ENCODE peak calls at places on chromosomes 7 and 10, in five cellular contexts. B is tibial nerve, G is HepG2, Y is stomach, F is GM12878. N is an unnamed sample.

GRCh38 chr10:60382946-60383681 is 6.6 kb downstream of the ANK3 start:
- DNase-seq in B (no peak), G (no peak), Y (no peak), F (no peak), N (no peak)

GRCh38 chr10:109939253-109939961 is 16.1 kb upstream of the XPNPEP1 start:
- DNase-seq in B (no peak), G (no peak), Y (no peak), F (no peak), N (no peak)

GRCh38 chr10:131569851-131570715 is 258.6 kb upstream of the TCERG1L start:
- DNase-seq in B (no peak), G (no peak), Y (peak; percentile 15), F (no peak), N (no peak)

GRCh38 chr10:9635691-9636090 is 1382.0 kb upstream of the CELF2 start:
- DNase-seq in B (no peak), G (no peak), Y (no peak), F (no peak), N (no peak)

GRCh38 chr10:43390791-43391190 is 18.2 kb downstream of the HNRNPF start:
- DNase-seq in B (no peak), G (peak; percentile 42), Y (no peak), F (no peak), N (no peak)

GRCh38 chr10:28217848-28218247 is 85.0 kb downstream of the MPP7 start:
- DNase-seq in B (no peak), G (no peak), Y (no peak), F (no peak), N (no peak)

GRCh38 chr10:16392661-16393060 is 44.1 kb upstream of the PTER start:
- DNase-seq in B (no peak), G (no peak), Y (no peak), F (no peak), N (no peak)

GRCh38 chr10:119502214-119502613 is 40.3 kb downstream of the RGS10 start:
- DNase-seq in B (no peak), G (no peak), Y (peak; percentile 32), F (no peak), N (no peak)

GRCh38 chr7:98810166-98810802 is 59.5 kb downstream of the TMEM130 start:
- DNase-seq in B (no peak), G (no peak), Y (no peak), F (no peak), N (no peak)

GRCh38 chr7:128381161-128381821 is 19.8 kb upstream of the PRRT4 start:
- DNase-seq in B (no peak), G (no peak), Y (no peak), F (no peak), N (no peak)

GRCh38 chr10:20622522-20623270 is 274.4 kb downstream of the NEBL start:
- DNase-seq in B (no peak), G (peak; percentile 6), Y (no peak), F (no peak), N (no peak)

GRCh38 chr7:641269-641671 is 85.2 kb upstream of the DNAAF5 start:
- DNase-seq in B (no peak), G (no peak), Y (no peak), F (no peak), N (no peak)

GRCh38 chr10:98303569-98303968 is 35.6 kb upstream of the LOXL4 start:
- DNase-seq in B (no peak), G (no peak), Y (no peak), F (no peak), N (no peak)

GRCh38 chr7:133230591-133231194 is 22.2 kb upstream of the EXOC4 start:
- DNase-seq in B (no peak), G (peak; percentile 36), Y (peak; percentile 64), F (no peak), N (no peak)

GRCh38 chr10:131817866-131818509 is 82.8 kb upstream of the PPP2R2D start:
- DNase-seq in B (no peak), G (no peak), Y (no peak), F (no peak), N (no peak)

GRCh38 chr10:127897177-127897576 is 4.4 kb upstream of the CLRN3 start:
- DNase-seq in B (no peak), G (no peak), Y (no peak), F (no peak), N (no peak)

GRCh38 chr10:122336961-122337360 is 37.5 kb upstream of the PLEKHA1 start:
- DNase-seq in B (no peak), G (no peak), Y (no peak), F (no peak), N (no peak)

GRCh38 chr10:73785721-73786511 is 510 bp downstream of the ZSWIM8 start:
- DNase-seq in B (no peak), G (no peak), Y (peak; percentile 54), F (no peak), N (peak; percentile 58)

GRCh38 chr7:34846976-34847375 is 189.0 kb downstream of the NPSR1 start:
- DNase-seq in B (no peak), G (no peak), Y (no peak), F (no peak), N (no peak)

GRCh38 chr7:129835436-129836020 is 117.2 kb downstream of the UBE2H start:
- DNase-seq in B (no peak), G (no peak), Y (no peak), F (no peak), N (no peak)

GRCh38 chr10:124255556-124255955 is 162.2 kb upstream of the CHST15 start:
- DNase-seq in B (no peak), G (no peak), Y (no peak), F (no peak), N (no peak)
- H3K27ac ChIP-seq in B (no peak overlapping the region), G (no peak overlapping the region), Y (peak overlapping the region; percentile 56), F (no peak overlapping the region), N (no peak overlapping the region)

GRCh38 chr10:29862926-29863614 is 196.3 kb downstream of the JCAD start:
- DNase-seq in B (no peak), G (no peak), Y (no peak), F (no peak), N (no peak)
- TF ChIP-seq EP300 in B (no peak), G (no peak), Y (no peak), F (no peak), N (no peak)

GRCh38 chr10:103889121-103889720 is 28.8 kb downstream of the STN1 start:
- DNase-seq in B (no peak), G (no peak), Y (no peak), F (no peak), N (no peak)

GRCh38 chr10:103890194-103890658 is 27.8 kb downstream of the STN1 start:
- DNase-seq in B (no peak), G (peak; percentile 39), Y (peak; percentile 76), F (no peak), N (no peak)

GRCh38 chr10:103885617-103886016 is 30.2 kb upstream of the SH3PXD2A start:
- DNase-seq in B (no peak), G (no peak), Y (no peak), F (no peak), N (no peak)

GRCh38 chr10:103890688-103891087 is 27.3 kb downstream of the STN1 start:
- DNase-seq in B (no peak), G (no peak), Y (no peak), F (no peak), N (no peak)

GRCh38 chr10:103888113-103888841 is 29.7 kb downstream of the STN1 start:
- DNase-seq in B (peak; percentile 25), G (peak; percentile 41), Y (peak; percentile 90), F (no peak), N (peak; percentile 78)
- TF ChIP-seq CTCF in B (peak; percentile 74), G (peak; percentile 81), Y (peak; percentile 87), F (peak; percentile 83), N (peak; percentile 26)

DNA sequence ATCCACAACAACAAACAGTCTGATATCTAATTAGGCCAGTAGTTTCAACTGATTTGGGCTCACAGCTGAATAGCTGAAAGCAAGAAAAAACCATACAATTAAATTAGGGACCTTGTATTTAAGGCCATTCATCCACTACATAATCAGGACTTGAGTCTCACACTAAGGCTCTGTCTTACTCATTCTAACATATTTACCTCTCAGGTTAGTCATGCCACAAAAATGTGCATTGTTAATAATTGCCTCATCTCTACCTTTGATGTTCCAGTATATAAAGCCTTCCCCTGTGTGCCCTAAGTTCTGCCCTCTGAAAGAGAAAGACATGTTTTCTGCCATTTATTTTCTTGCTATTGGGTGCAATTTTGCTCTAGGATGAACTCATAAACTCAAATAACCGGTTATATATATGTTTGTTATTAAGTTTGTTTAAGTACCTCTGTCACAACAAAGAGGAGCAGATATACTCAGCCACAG is 5.3 kb upstream of the C1GALT1 start:
- DNase-seq in B (no peak), G (peak; percentile 99), Y (no peak), F (no peak), N (no peak)
- H3K27ac ChIP-seq in B (peak overlapping the region; percentile 21), G (peak overlapping the region; percentile 87), Y (peak overlapping the region; percentile 50), F (no peak overlapping the region), N (no peak overlapping the region)

GRCh38 chr10:52316500-52316899 is 2.4 kb downstream of the DKK1 start:
- DNase-seq in B (no peak), G (no peak), Y (no peak), F (no peak), N (no peak)

GRCh38 chr10:52318136-52318810 is 4.2 kb downstream of the DKK1 start:
- DNase-seq in B (no peak), G (no peak), Y (no peak), F (no peak), N (no peak)

GRCh38 chr10:52316005-52316404 is 1.9 kb downstream of the DKK1 start:
- DNase-seq in B (no peak), G (no peak), Y (no peak), F (no peak), N (no peak)

GRCh38 chr10:52319926-52320325 is 5.8 kb downstream of the DKK1 start:
- DNase-seq in B (no peak), G (no peak), Y (no peak), F (no peak), N (no peak)

GRCh38 chr10:52318822-52319464 is 4.9 kb downstream of the DKK1 start:
- DNase-seq in B (no peak), G (peak; percentile 69), Y (no peak), F (no peak), N (no peak)
- TF ChIP-seq EP300 in B (no peak), G (no peak), Y (no peak), F (no peak), N (no peak)

DNA sequence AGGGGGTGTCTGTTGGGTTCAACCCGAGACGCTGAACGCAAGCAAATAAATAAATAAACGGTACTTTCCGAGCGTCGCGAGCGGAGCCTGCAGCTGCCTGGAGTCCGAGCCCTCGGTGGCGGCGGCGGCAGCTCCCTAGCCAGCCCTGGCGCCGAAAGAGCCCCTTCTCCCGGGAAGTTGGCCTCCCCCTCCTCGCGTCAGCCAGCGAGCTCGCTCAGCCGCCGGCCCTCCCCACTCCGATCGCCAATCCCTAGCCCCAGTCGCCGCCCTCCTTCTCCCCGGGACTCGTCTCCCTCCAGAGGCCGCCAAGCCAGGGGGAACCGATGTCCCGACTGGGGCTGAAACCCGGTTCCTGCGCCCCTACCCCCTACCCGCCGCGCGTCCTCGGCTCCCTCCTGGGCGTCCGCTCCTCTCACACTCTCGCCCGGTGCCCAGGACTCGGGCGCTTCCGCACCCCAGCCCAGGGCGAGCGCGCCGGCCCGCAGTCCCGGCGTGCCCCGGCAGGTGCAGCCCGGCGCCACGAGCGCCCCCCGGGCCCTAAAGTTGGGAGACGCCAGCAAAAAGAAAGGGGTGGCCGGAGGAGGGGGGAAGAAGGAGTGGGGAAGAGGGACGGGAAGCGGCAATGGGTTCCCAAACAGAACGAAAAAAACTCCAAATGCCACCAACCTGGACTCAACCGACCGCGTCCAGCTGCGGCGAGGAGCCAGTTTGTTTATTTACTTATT is at the start of gene GFRA1:
- DNase-seq in B (no peak), G (no peak), Y (no peak), F (no peak), N (peak; percentile 36)
- TF ChIP-seq CTCF in B (peak; percentile 24), G (no peak), Y (no peak), F (no peak), N (peak; percentile 46)

GRCh38 chr10:63710703-63711102 is 189.5 kb downstream of the REEP3 start:
- DNase-seq in B (no peak), G (no peak), Y (no peak), F (no peak), N (no peak)
- H3K27ac ChIP-seq in B (peak overlapping the region; percentile 85), G (no peak overlapping the region), Y (peak overlapping the region; percentile 90), F (no peak overlapping the region), N (no peak overlapping the region)